ENCODE peak calls at places on chromosome 4, in eight cellular contexts. J, Y, D, X, E, H, V and P are unnamed samples.

GRCh38 chr4:77994194-77994721 is 62.9 kb upstream of the FRAS1 start:
- DNase-seq in E (peak; percentile 42), V (no peak), X (no peak), Y (no peak), H (peak; percentile 79), D (peak; percentile 5), J (peak; percentile 73), P (no peak)

GRCh38 chr4:94827481-94828110 is 69.8 kb downstream of the BMPR1B start:
- DNase-seq in Y (no peak), V (no peak), X (no peak), H (peak; percentile 84), J (no peak), D (no peak), E (peak; percentile 70), P (no peak)

GRCh38 chr4:98474408-98474844 is 184.0 kb downstream of the TSPAN5 start:
- DNase-seq in E (no peak), D (no peak), X (no peak), Y (no peak), J (no peak), V (no peak), H (peak; percentile 86), P (no peak)

GRCh38 chr4:113325876-113326615 is 276.6 kb downstream of the ANK2 start:
- DNase-seq in H (no peak), Y (no peak), V (no peak), E (no peak), D (no peak), X (no peak), J (no peak), P (no peak)

GRCh38 chr4:85707591-85707990 is 232.6 kb downstream of the ARHGAP24 start:
- DNase-seq in Y (no peak), J (no peak), X (no peak), H (no peak), D (no peak), V (no peak), E (no peak), P (no peak)

GRCh38 chr4:34261799-34262314 is 1982.5 kb downstream of the ARAP2 start:
- DNase-seq in D (no peak), H (no peak), X (no peak), J (no peak), V (no peak), Y (no peak), E (no peak), P (no peak)

GRCh38 chr4:109171098-109171497 is 131.4 kb downstream of the COL25A1 start:
- DNase-seq in H (peak; percentile 24), J (no peak), E (peak; percentile 18), Y (no peak), V (no peak), X (no peak), D (no peak), P (no peak)

GRCh38 chr4:98674404-98675173 is 16.2 kb upstream of the TSPAN5 start:
- DNase-seq in V (no peak), D (no peak), Y (no peak), E (no peak), J (no peak), H (no peak), X (no peak), P (no peak)

GRCh38 chr4:77240469-77241066 is 83.6 kb downstream of the CCNG2 start:
- DNase-seq in E (peak; percentile 70), H (peak; percentile 54), D (peak; percentile 47), X (no peak), V (peak; percentile 31), Y (peak; percentile 11), J (peak; percentile 86), P (peak; percentile 8)

GRCh38 chr4:99323761-99324160 is 2.6 kb upstream of the ADH1B start:
- DNase-seq in J (no peak), V (no peak), H (peak; percentile 58), X (peak; percentile 76), D (no peak), Y (no peak), E (no peak), P (no peak)

GRCh38 chr4:147707892-147708672 is 23.8 kb upstream of the ARHGAP10 start:
- DNase-seq in H (peak; percentile 27), X (peak; percentile 42), D (peak; percentile 52), Y (peak; percentile 22), E (peak; percentile 36), V (peak; percentile 23), J (no peak), P (no peak)

GRCh38 chr4:124804584-124804983 is 92.1 kb upstream of the ANKRD50 start:
- DNase-seq in H (no peak), X (no peak), J (no peak), Y (no peak), D (no peak), E (no peak), V (no peak), P (no peak)

GRCh38 chr4:186485621-186486062 is 69.7 kb downstream of the MTNR1A start:
- DNase-seq in V (no peak), D (no peak), X (no peak), Y (peak; percentile 13), E (no peak), J (peak; percentile 77), H (peak; percentile 3), P (no peak)

GRCh38 chr4:47746122-47746521 is 91.7 kb downstream of the CORIN start:
- DNase-seq in V (no peak), Y (no peak), X (no peak), D (no peak), E (no peak), J (no peak), H (peak; percentile 11), P (no peak)

GRCh38 chr4:52619591-52619931 is 39.5 kb downstream of the USP46 start:
- DNase-seq in H (no peak), D (no peak), J (no peak), X (no peak), Y (no peak), V (no peak), E (no peak), P (no peak)

GRCh38 chr4:112648263-112649054 is 11.5 kb downstream of the LARP7 start:
- DNase-seq in Y (no peak), E (no peak), X (no peak), J (peak; percentile 77), V (no peak), H (no peak), D (no peak), P (no peak)

GRCh38 chr4:151099976-151100417 is 569 bp downstream of the RPS3A start:
- DNase-seq in V (no peak), H (peak; percentile 41), X (no peak), J (no peak), E (no peak), Y (no peak), D (no peak), P (no peak)

GRCh38 chr4:189362364-189362763 is 578.3 kb upstream of the FRG1 start:
- DNase-seq in E (no peak), D (no peak), X (no peak), J (no peak), H (no peak), Y (no peak), V (no peak), P (no peak)

GRCh38 chr4:145042601-145043000 is 55.4 kb downstream of the ANAPC10 start:
- DNase-seq in E (no peak), H (no peak), V (no peak), Y (no peak), X (no peak), D (no peak), J (no peak), P (no peak)

GRCh38 chr4:137393043-137393442 is 139.3 kb downstream of the PCDH18 start:
- DNase-seq in D (no peak), X (no peak), H (peak; percentile 85), E (no peak), J (no peak), V (no peak), Y (no peak), P (no peak)

GRCh38 chr4:104382961-104383360 is 111.7 kb downstream of the CXXC4 start:
- DNase-seq in V (no peak), H (no peak), D (no peak), Y (no peak), J (no peak), X (no peak), E (no peak), P (no peak)